ENCODE peak calls at places on chromosomes 12 and 14, in four cellular contexts. One of them, this sample, is unnamed.

GRCh38 chr14:59204305-59204704 is 15.8 kb downstream of the DAAM1 start:
- DNase-seq in germinal center: no peak
- DNase-seq in activated T-cell treated with anti-CD3 and anti-CD28 coated beads for 24 hours: no peak
- DNase-seq in ACHN: no peak
- DNase-seq in this sample: no peak

GRCh38 chr12:28882444-28882843 is 266.6 kb upstream of the FAR2 start:
- DNase-seq in activated T-cell treated with anti-CD3 and anti-CD28 coated beads for 24 hours: no peak
- DNase-seq in germinal center: no peak
- DNase-seq in ACHN: no peak
- DNase-seq in this sample: no peak

GRCh38 chr12:96354844-96355534 is 45.2 kb downstream of the CDK17 start:
- DNase-seq in ACHN: no peak
- DNase-seq in germinal center: no peak
- DNase-seq in activated T-cell treated with anti-CD3 and anti-CD28 coated beads for 24 hours: no peak
- DNase-seq in this sample: no peak

GRCh38 chr12:60689137-60689536 is 1093.3 kb downstream of the SLC16A7 start:
- DNase-seq in activated T-cell treated with anti-CD3 and anti-CD28 coated beads for 24 hours: no peak
- DNase-seq in ACHN: peak; percentile 29
- DNase-seq in germinal center: no peak
- DNase-seq in this sample: no peak

GRCh38 chr12:62256408-62257079 is 3.7 kb upstream of the USP15 start:
- DNase-seq in activated T-cell treated with anti-CD3 and anti-CD28 coated beads for 24 hours: peak; percentile 48
- DNase-seq in ACHN: no peak
- DNase-seq in germinal center: no peak
- DNase-seq in this sample: no peak

GRCh38 chr12:6039894-6040601 is 84.4 kb downstream of the VWF start:
- DNase-seq in germinal center: peak; percentile 63
- DNase-seq in activated T-cell treated with anti-CD3 and anti-CD28 coated beads for 24 hours: peak; percentile 44
- DNase-seq in ACHN: peak; percentile 77
- DNase-seq in this sample: peak; percentile 65

GRCh38 chr14:20365928-20366327 is 22.5 kb downstream of the PARP2 start:
- DNase-seq in activated T-cell treated with anti-CD3 and anti-CD28 coated beads for 24 hours: no peak
- DNase-seq in germinal center: no peak
- DNase-seq in ACHN: no peak
- DNase-seq in this sample: no peak

GRCh38 chr14:65151329-65152010 is 49.2 kb upstream of the MAX start:
- DNase-seq in activated T-cell treated with anti-CD3 and anti-CD28 coated beads for 24 hours: no peak
- DNase-seq in ACHN: no peak
- DNase-seq in germinal center: no peak
- DNase-seq in this sample: no peak

GRCh38 chr14:27040552-27040951 is 442.7 kb upstream of the NOVA1 start:
- DNase-seq in activated T-cell treated with anti-CD3 and anti-CD28 coated beads for 24 hours: no peak
- DNase-seq in ACHN: no peak
- DNase-seq in germinal center: no peak
- DNase-seq in this sample: no peak

This sample was measured in Calu3.